ENCODE peak calls at places on chromosome 22, in seven cellular contexts. N, C, B, Y, U, T and P are unnamed samples.

GRCh38 chr22:24706050-24706449 is 68.5 kb downstream of the PIWIL3 start:
- DNase-seq in N (no peak), B (no peak), Y (no peak), U (no peak), T (no peak), C (no peak), P (no peak)

GRCh38 chr22:17939579-17939978 is 84.8 kb downstream of the MICAL3 start:
- DNase-seq in U (no peak), N (no peak), Y (no peak), B (no peak), C (no peak), T (no peak), P (no peak)

GRCh38 chr22:24758164-24758799 is 16.2 kb downstream of the PIWIL3 start:
- DNase-seq in C (peak; percentile 37), B (peak; percentile 38), N (peak; percentile 45), U (peak; percentile 76), T (peak; percentile 14), Y (peak; percentile 44), P (no peak)

GRCh38 chr22:47371263-47372090 is 609.0 kb downstream of the TBC1D22A start:
- DNase-seq in B (no peak), C (no peak), N (no peak), U (no peak), T (no peak), Y (no peak), P (no peak)

GRCh38 chr22:46744581-46744980 is 6.5 kb upstream of the CERK start:
- DNase-seq in T (no peak), C (no peak), N (no peak), U (no peak), Y (no peak), B (no peak), P (no peak)

GRCh38 chr22:41197046-41197807 is 7.9 kb upstream of the L3MBTL2 start:
- DNase-seq in T (peak; percentile 68), C (peak; percentile 80), N (peak; percentile 71), Y (peak; percentile 87), B (peak; percentile 87), U (peak; percentile 70), P (peak; percentile 69)

GRCh38 chr22:40583058-40583741 is 53.3 kb downstream of the MRTFA start:
- DNase-seq in Y (no peak), C (no peak), N (no peak), U (no peak), B (no peak), T (no peak), P (no peak)

GRCh38 chr22:25076281-25076680 is 123.4 kb upstream of the CRYBB3 start:
- DNase-seq in U (no peak), Y (no peak), T (no peak), B (no peak), N (no peak), C (no peak), P (no peak)

GRCh38 chr22:37276771-37277170 is 5.5 kb upstream of the CYTH4 start:
- DNase-seq in C (no peak), U (no peak), Y (no peak), N (no peak), T (peak; percentile 14), B (no peak), P (no peak)

GRCh38 chr22:31142285-31142684 is 2.0 kb upstream of the PLA2G3 start:
- DNase-seq in U (no peak), N (no peak), Y (no peak), C (no peak), B (no peak), T (no peak), P (no peak)

GRCh38 chr22:48743601-48744282 is 1083.9 kb downstream of the BRD1 start:
- DNase-seq in U (no peak), N (peak; percentile 10), B (no peak), T (no peak), C (no peak), Y (peak; percentile 2), P (peak; percentile 13)

GRCh38 chr22:26903030-26903856 is 245.9 kb downstream of the MIAT start:
- DNase-seq in U (no peak), C (peak; percentile 19), B (no peak), T (no peak), Y (no peak), N (no peak), P (no peak)

GRCh38 chr22:48244388-48245118 is 1482.1 kb downstream of the TBC1D22A start:
- DNase-seq in T (no peak), Y (no peak), N (no peak), B (no peak), C (no peak), U (no peak), P (no peak)

GRCh38 chr22:40415531-40416266 is 45.3 kb downstream of the SGSM3 start:
- DNase-seq in B (no peak), N (no peak), U (no peak), Y (no peak), T (no peak), C (peak; percentile 65), P (no peak)

GRCh38 chr22:50082961-50083461 is 2.2 kb downstream of the MLC1 start:
- DNase-seq in T (no peak), B (no peak), C (no peak), Y (no peak), N (no peak), U (no peak), P (no peak)

DNA sequence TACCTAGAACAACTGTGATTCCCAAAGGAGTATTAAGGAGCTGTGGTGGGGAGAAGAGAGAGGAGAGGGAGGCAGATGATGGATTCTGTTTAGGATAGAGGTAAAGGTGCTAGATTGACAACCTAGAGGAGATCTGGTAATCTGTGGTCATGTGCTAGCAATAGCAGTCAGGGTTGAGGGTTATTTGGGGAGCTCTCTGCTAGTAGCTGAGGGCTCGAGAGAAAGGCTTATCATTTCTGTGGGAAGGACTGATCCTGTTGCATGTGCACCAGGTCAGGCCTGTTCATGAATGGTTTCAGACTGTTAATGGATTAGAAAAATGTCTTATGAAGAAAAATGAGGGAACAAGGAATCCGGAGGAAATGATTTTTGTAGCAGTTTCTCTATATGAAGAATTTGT is 63.2 kb downstream of the MTMR3 start:
- DNase-seq in Y (no peak), B (no peak), N (no peak), U (no peak), T (no peak), C (no peak), P (no peak)
- H3K4me1 ChIP-seq in Y (peaks cover 54% of the 10 kb centered on the region), B (peaks cover 76% of the 10 kb centered on the region), N (no peaks in the 10 kb centered on the region), U (peaks cover 3% of the 10 kb centered on the region), T (peaks cover 20% of the 10 kb centered on the region), C (no peaks in the 10 kb centered on the region), P (peaks cover 61% of the 10 kb centered on the region)

DNA sequence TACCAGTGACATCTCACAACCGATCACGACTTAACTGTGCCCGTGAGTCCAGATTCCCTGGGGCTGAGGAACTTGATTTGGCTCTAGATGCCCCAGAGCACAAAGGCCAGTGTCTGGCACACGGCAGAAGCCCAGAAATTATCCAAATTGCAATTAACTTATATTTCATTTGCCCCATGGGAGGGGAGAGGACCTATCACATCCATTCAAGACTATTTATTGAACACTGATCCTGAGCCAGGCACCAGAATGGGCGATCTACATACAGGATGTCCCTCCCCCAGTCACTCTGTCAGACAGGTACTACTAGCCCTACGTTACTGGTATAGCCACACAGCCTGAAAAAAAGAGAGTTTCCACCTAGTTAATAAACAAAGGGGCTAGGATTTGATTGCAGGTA is 5.1 kb downstream of the DNAL4 start:
- DNase-seq in U (no peak), Y (no peak), C (no peak), T (no peak), B (no peak), N (no peak), P (no peak)
- H3K4me3 ChIP-seq in U (no peak overlapping the region), Y (no peak overlapping the region), C (no peak overlapping the region), T (no peak overlapping the region), B (peak overlapping the region; percentile 4), N (no peak overlapping the region), P (no peak overlapping the region)

GRCh38 chr22:43113516-43114251 is 3.1 kb downstream of the BIK start:
- DNase-seq in B (no peak), C (no peak), T (no peak), N (no peak), U (no peak), Y (no peak), P (no peak)

GRCh38 chr22:43114958-43115357 is 4.4 kb downstream of the BIK start:
- DNase-seq in U (no peak), N (no peak), Y (no peak), B (no peak), C (no peak), T (no peak), P (no peak)

GRCh38 chr22:43118024-43118849 is 7.7 kb downstream of the BIK start:
- DNase-seq in T (no peak), C (no peak), N (no peak), U (no peak), B (no peak), Y (no peak), P (no peak)

GRCh38 chr22:43116932-43117331 is 6.4 kb downstream of the BIK start:
- DNase-seq in U (no peak), B (no peak), C (no peak), Y (no peak), T (no peak), N (no peak), P (no peak)

GRCh38 chr22:43118953-43119458 is 8.5 kb downstream of the BIK start:
- DNase-seq in T (no peak), B (no peak), U (no peak), Y (no peak), C (peak; percentile 59), N (no peak), P (no peak)
- H3K27ac ChIP-seq in T (no peak overlapping the region), B (no peak overlapping the region), U (no peak overlapping the region), Y (no peak overlapping the region), C (no peak overlapping the region), N (no peak overlapping the region), P (no peak overlapping the region)

DNA sequence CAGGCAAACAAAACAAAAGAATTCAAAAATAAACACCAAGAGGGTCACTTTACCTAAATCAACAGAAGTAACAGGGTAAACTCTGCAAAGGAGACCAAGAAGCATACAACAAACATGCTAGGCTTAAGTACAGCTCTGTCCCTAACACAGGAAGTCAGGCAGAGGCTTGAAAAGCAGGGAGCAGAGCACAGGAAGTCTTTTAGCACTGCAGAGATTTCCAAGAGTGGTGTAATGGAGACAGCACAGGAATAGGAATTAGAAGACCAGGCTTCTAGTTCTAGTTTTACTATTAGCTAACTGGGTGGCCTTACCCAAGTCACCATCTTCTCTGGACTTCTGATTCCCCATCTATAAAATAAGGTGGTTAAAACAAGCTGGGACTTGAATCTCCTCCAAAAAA is 1.9 kb downstream of the RBFOX2 start:
- DNase-seq in N (no peak), Y (no peak), C (no peak), B (no peak), U (no peak), T (no peak), P (no peak)
- H3K4me1 ChIP-seq in N (no peaks in the 10 kb centered on the region), Y (peaks cover 28% of the 10 kb centered on the region), C (no peaks in the 10 kb centered on the region), B (peaks cover 55% of the 10 kb centered on the region), U (no peaks in the 10 kb centered on the region), T (peaks cover 16% of the 10 kb centered on the region), P (no peaks in the 10 kb centered on the region)

GRCh38 chr22:45265546-45265945 is 19.2 kb upstream of the UPK3A start:
- DNase-seq in Y (no peak), C (no peak), N (no peak), U (no peak), T (no peak), B (no peak), P (no peak)

GRCh38 chr22:45262195-45262930 is 21.7 kb upstream of the KIAA0930 start:
- DNase-seq in T (no peak), U (no peak), B (no peak), N (no peak), C (no peak), Y (no peak), P (no peak)

GRCh38 chr22:45262931-45263789 is 21.6 kb upstream of the UPK3A start:
- DNase-seq in C (peak; percentile 91), U (no peak), B (peak; percentile 46), T (no peak), Y (peak; percentile 24), N (peak; percentile 48), P (no peak)

GRCh38 chr22:45261407-45262088 is 20.9 kb upstream of the KIAA0930 start:
- DNase-seq in U (no peak), B (no peak), N (no peak), Y (no peak), T (no peak), C (peak; percentile 42), P (no peak)

GRCh38 chr22:45263790-45264269 is 20.9 kb upstream of the UPK3A start:
- DNase-seq in U (peak; percentile 71), C (peak; percentile 54), T (peak; percentile 81), B (peak; percentile 72), Y (peak; percentile 77), N (peak; percentile 86), P (peak; percentile 88)
- H3K4me3 ChIP-seq in U (no peak overlapping the region), C (no peak overlapping the region), T (no peak overlapping the region), B (no peak overlapping the region), Y (no peak overlapping the region), N (no peak overlapping the region), P (no peak overlapping the region)